ENCODE peak calls at places on chromosomes 2 and 18, in ten cellular contexts. Y, K, G, Z, J, W, N, V, L and I are unnamed samples.
A peak's percentile ranks its signal among the peaks of the same experiment; 100 is the strongest.

GRCh38 chr18:71001597-71001996 is 712.8 kb downstream of the SOCS6 start:
- DNase-seq in Z (no peak), K (no peak), W (no peak), Y (no peak), L (no peak), N (no peak), J (peak; percentile 6), G (no peak), V (no peak), I (no peak)

GRCh38 chr2:197356136-197356535 is 45.6 kb upstream of the ANKRD44 start:
- DNase-seq in L (no peak), V (no peak), G (no peak), Y (no peak), J (no peak), K (no peak), W (no peak), Z (no peak), N (no peak), I (no peak)

GRCh38 chr2:225471492-225471891 is 72.0 kb downstream of the NYAP2 start:
- DNase-seq in L (no peak), W (no peak), V (no peak), G (no peak), Y (no peak), Z (no peak), K (no peak), J (no peak), N (no peak), I (no peak)

GRCh38 chr2:132621131-132621875 is 48.7 kb downstream of the LYPD1 start:
- DNase-seq in L (no peak), W (no peak), K (no peak), G (no peak), N (no peak), Z (peak; percentile 87), Y (no peak), J (no peak), V (no peak), I (no peak)

GRCh38 chr2:32532341-32532740 is 95.5 kb upstream of the TTC27 start:
- DNase-seq in L (no peak), W (no peak), V (no peak), G (no peak), J (no peak), Z (no peak), N (no peak), K (no peak), Y (no peak), I (no peak)

GRCh38 chr2:130337735-130338325 is 4.9 kb upstream of the IMP4 start:
- DNase-seq in G (peak; percentile 77), J (peak; percentile 70), W (no peak), V (no peak), K (no peak), Y (no peak), L (peak; percentile 88), Z (no peak), N (no peak), I (no peak)

GRCh38 chr2:196376984-196377877 is 205.9 kb upstream of the STK17B start:
- DNase-seq in N (no peak), L (peak; percentile 46), G (peak; percentile 78), Y (no peak), W (no peak), V (no peak), J (peak; percentile 54), K (no peak), Z (no peak), I (no peak)

GRCh38 chr2:147560810-147561521 is 283.9 kb upstream of the ACVR2A start:
- DNase-seq in Z (no peak), J (no peak), V (no peak), Y (no peak), K (no peak), G (peak; percentile 45), L (no peak), W (no peak), N (no peak), I (no peak)

GRCh38 chr18:12336251-12336650 is 28.2 kb downstream of the TUBB6 start:
- DNase-seq in N (no peak), Z (no peak), J (no peak), Y (no peak), G (no peak), W (no peak), V (no peak), L (no peak), K (no peak), I (no peak)

GRCh38 chr2:204870053-204870452 is 324.8 kb downstream of the PARD3B start:
- DNase-seq in V (no peak), Z (no peak), G (no peak), N (no peak), Y (no peak), J (no peak), K (no peak), L (no peak), W (no peak), I (no peak)

GRCh38 chr2:204869142-204869823 is 324.0 kb downstream of the PARD3B start:
- DNase-seq in Z (no peak), Y (no peak), G (peak; percentile 36), K (no peak), W (no peak), N (no peak), J (peak; percentile 39), V (no peak), L (peak; percentile 59), I (no peak)

DNA sequence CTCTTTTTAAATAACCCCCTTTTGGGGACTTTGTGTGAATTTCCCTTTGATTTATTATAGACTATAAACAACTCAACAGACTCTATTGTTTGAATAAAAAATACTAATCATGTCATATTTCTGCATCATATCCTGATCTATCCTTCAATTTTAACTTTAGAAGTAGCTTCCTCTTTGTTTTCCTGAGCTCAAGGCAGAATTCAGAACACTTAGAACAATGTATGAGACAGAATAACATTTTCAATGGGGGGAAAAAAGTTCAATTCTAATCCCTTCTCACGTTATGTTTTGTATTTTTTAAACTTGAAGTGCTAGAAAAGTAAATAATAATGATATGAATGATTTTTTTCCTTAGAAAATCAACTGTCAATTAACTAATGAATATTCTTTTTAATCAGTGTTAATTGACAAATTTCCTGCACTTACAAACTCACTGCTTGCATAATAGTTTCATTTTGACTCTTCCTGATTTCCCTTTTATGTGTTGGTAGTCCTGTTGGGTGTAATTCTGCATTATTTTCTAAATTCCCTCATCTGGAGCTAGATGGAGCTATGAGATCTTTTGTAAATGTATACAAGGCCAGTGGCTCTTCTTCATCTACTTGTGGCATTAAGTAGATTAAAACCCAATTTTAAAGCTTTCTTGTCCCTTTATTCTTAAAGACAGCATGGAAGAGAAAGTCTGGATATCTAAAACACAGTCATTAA is 326.1 kb downstream of the PARD3B start:
- DNase-seq in Z (no peak), L (peak; percentile 43), Y (no peak), J (peak; percentile 76), N (no peak), V (no peak), G (peak; percentile 71), K (no peak), W (no peak), I (no peak)
- TF ChIP-seq CTCF in Z (no peak), L (peak; percentile 49), Y (peak; percentile 38), J (peak; percentile 46), N (peak; percentile 53), V (peak; percentile 35), G (peak; percentile 50), K (peak; percentile 27), W (peak; percentile 21), I (peak; percentile 28)

DNA sequence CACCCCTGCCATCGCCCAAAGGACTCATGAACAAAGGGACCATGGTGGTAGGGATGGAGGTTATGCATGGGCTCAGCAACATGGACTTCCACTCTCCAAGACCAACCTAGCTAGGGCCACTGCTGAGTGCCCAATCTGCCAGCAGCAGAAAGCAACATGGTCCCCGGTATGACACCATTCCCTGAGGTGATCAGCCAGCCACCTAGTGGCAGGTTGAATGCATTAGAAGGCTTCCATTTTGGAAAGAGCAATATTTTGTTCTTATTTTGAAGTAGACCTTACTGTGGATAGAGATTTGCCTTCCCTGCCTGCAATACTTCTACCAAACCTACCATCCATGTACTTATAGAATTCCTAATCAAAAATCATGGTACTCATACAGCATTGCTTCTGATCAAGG is 99.8 kb downstream of the METTL4 start:
- DNase-seq in Y (no peak), G (no peak), V (no peak), J (no peak), Z (no peak), K (no peak), L (no peak), W (no peak), N (no peak), I (no peak)
- TF ChIP-seq CTCF in Y (no peak), G (no peak), V (no peak), J (peak; percentile 8), Z (no peak), K (peak; percentile 18), L (no peak), W (peak; percentile 30), N (no peak), I (no peak)

DNA sequence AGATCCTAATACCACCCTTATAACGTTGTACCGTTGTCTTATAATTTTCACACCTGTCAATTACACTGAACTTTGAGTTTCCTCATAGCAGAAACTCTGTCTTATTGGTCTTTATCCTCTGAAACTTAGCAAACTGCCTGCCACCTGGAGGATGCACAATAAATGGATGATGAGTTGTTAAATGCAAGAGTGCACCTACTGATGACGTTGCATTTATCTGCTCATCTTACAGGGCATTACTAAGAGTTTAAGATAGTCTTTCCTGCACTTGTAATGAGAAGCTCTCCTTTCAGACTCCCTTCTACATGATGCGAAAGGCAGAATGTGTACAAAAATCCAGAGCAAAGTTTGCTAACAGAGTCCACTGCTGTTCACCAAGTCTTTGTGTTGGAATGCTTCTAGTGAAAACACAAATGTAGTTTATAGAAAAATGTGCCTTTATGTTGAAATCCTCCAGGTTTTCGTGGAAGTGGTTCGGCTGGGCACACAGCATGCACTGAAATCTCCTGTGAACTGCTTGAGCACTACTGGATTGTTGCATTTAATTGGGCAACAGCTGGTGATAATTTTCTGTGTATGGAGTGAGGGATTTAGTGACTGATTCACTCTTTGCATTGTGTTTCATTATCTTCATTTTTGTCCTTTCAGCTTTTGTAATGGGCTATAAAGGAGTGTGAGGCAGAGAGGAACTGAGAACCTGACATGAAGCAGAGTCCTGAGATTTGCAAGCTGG is 665.8 kb upstream of the ID2 start:
- DNase-seq in G (peak; percentile 15), Z (no peak), N (no peak), K (no peak), J (no peak), L (no peak), Y (no peak), V (no peak), W (no peak), I (no peak)
- TF ChIP-seq CTCF in G (no peak), Z (no peak), N (no peak), K (no peak), J (no peak), L (no peak), Y (no peak), V (no peak), W (no peak), I (no peak)

DNA sequence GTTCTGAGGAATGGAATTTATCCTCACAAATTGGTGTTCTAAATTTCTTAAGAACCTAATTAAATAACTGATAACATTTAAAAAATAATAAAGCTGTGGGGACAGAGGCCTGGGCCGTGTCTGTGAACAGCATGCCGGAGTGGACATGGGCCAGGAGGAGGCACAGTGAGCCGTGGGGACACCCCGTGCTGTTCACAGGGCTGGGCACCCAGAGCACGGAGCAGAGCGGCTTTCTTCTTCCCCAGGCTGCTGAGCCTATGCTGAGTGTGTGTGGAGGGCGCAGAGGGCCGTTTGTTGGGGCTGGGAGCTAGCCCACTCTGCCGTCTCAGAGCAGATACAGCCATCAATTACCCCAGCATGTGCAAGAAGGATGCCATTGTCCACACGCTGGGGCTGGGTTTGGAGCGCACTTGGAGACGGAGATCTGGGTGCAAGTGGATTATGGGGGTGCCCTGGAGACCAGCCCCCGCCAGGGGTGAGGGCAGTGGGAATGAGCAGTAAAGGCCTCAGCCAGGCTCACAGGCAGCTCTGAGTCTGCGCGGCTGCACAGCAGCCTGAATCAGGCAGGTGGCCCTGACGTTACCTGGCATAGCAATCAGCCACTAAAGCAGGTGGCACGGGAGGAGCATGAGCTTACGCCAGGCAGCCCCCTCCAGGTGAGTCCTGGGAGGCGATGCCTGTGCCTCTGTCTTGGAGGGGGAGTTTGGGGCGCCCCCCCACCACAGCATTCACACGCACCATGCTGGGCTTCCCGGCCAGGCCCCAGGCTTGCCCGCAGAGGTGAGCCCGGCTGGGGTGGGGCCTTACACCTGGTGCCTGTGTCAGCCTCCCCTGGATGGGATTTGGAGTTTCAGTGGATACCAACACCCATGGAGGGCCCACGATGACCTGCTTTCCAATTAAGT is 52.1 kb upstream of the SLC66A3 start:
- DNase-seq in W (no peak), N (no peak), K (no peak), G (no peak), Z (no peak), L (no peak), J (no peak), Y (no peak), V (no peak), I (no peak)
- TF ChIP-seq CTCF in W (no peak), N (no peak), K (no peak), G (no peak), Z (no peak), L (no peak), J (no peak), Y (no peak), V (no peak), I (no peak)